ENCODE peak calls at places on chromosomes 16 and 17, in eight cellular contexts. One of them, this sample, is unnamed. For H3K4me1, the result is how much of the 10 kb centered on the place peaks cover.

GRCh38 chr17:17581509-17581908 is 10.0 kb downstream of the PEMT start:
- DNase-seq in body of pancreas: no peak
- DNase-seq in heart left ventricle: peak
- DNase-seq in tibial nerve: no peak
- DNase-seq in K562: no peak
- DNase-seq in ovary: no peak
- DNase-seq in GM12878: no peak
- DNase-seq in A549: no peak
- DNase-seq in this sample: no peak

GRCh38 chr16:88370365-88370764 is 12.4 kb upstream of the ZNF469 start:
- DNase-seq in body of pancreas: no peak
- DNase-seq in heart left ventricle: peak
- DNase-seq in tibial nerve: no peak
- DNase-seq in K562: no peak
- DNase-seq in ovary: no peak
- DNase-seq in GM12878: no peak
- DNase-seq in A549: no peak
- DNase-seq in this sample: no peak

GRCh38 chr17:12277827-12278226 is 257.1 kb downstream of the MAP2K4 start:
- DNase-seq in body of pancreas: no peak
- DNase-seq in heart left ventricle: no peak
- DNase-seq in tibial nerve: no peak
- DNase-seq in K562: no peak
- DNase-seq in ovary: no peak
- DNase-seq in GM12878: no peak
- DNase-seq in A549: no peak
- DNase-seq in this sample: no peak

GRCh38 chr17:71224824-71225575 is 895.8 kb upstream of the SOX9 start:
- DNase-seq in body of pancreas: peak
- DNase-seq in heart left ventricle: no peak
- DNase-seq in tibial nerve: no peak
- DNase-seq in K562: no peak
- DNase-seq in ovary: no peak
- DNase-seq in GM12878: no peak
- DNase-seq in A549: no peak
- DNase-seq in this sample: no peak

GRCh38 chr17:81667754-81668153 is 1.2 kb downstream of the CCDC137 start:
- DNase-seq in body of pancreas: no peak
- DNase-seq in heart left ventricle: no peak
- DNase-seq in tibial nerve: no peak
- DNase-seq in K562: peak
- DNase-seq in ovary: no peak
- DNase-seq in GM12878: no peak
- DNase-seq in A549: no peak
- DNase-seq in this sample: no peak

GRCh38 chr16:31262084-31262483 is 2.3 kb downstream of the ITGAM start:
- DNase-seq in body of pancreas: no peak
- DNase-seq in heart left ventricle: no peak
- DNase-seq in tibial nerve: no peak
- DNase-seq in K562: no peak
- DNase-seq in ovary: no peak
- DNase-seq in GM12878: no peak
- DNase-seq in A549: no peak
- DNase-seq in this sample: no peak

GRCh38 chr16:88417684-88418476 is 35.1 kb downstream of the ZNF469 start:
- DNase-seq in body of pancreas: no peak
- DNase-seq in heart left ventricle: no peak
- DNase-seq in tibial nerve: no peak
- DNase-seq in K562: no peak
- DNase-seq in ovary: no peak
- DNase-seq in GM12878: no peak
- DNase-seq in A549: no peak
- DNase-seq in this sample: no peak

GRCh38 chr17:44960654-44961053 is 7.4 kb downstream of the C1QL1 start:
- DNase-seq in body of pancreas: no peak
- DNase-seq in heart left ventricle: no peak
- DNase-seq in tibial nerve: no peak
- DNase-seq in K562: no peak
- DNase-seq in ovary: no peak
- DNase-seq in GM12878: no peak
- DNase-seq in A549: peak
- DNase-seq in this sample: no peak

GRCh38 chr17:80827646-80828643 is 163.7 kb upstream of the CHMP6 start:
- DNase-seq in body of pancreas: no peak
- DNase-seq in heart left ventricle: no peak
- DNase-seq in tibial nerve: no peak
- DNase-seq in K562: no peak
- DNase-seq in ovary: no peak
- DNase-seq in GM12878: no peak
- DNase-seq in A549: peak
- DNase-seq in this sample: no peak

GRCh38 chr16:66263168-66263972 is 103.1 kb upstream of the CDH5 start:
- DNase-seq in body of pancreas: no peak
- DNase-seq in heart left ventricle: no peak
- DNase-seq in tibial nerve: no peak
- DNase-seq in K562: no peak
- DNase-seq in ovary: peak
- DNase-seq in GM12878: no peak
- DNase-seq in A549: no peak
- DNase-seq in this sample: no peak

GRCh38 chr17:867896-868489 is 85.8 kb downstream of the MRM3 start:
- DNase-seq in body of pancreas: no peak
- DNase-seq in heart left ventricle: no peak
- DNase-seq in tibial nerve: no peak
- DNase-seq in K562: no peak
- DNase-seq in ovary: no peak
- DNase-seq in GM12878: no peak
- DNase-seq in A549: peak
- DNase-seq in this sample: no peak

GRCh38 chr17:58414596-58414997 is 2.7 kb downstream of the RNF43 start:
- DNase-seq in body of pancreas: peak
- DNase-seq in heart left ventricle: no peak
- DNase-seq in tibial nerve: no peak
- DNase-seq in K562: peak
- DNase-seq in ovary: no peak
- DNase-seq in GM12878: no peak
- DNase-seq in A549: no peak
- DNase-seq in this sample: no peak

GRCh38 chr17:82333279-82334171 is at the start of gene SECTM1:
- DNase-seq in body of pancreas: peak
- DNase-seq in heart left ventricle: peak
- DNase-seq in tibial nerve: peak
- DNase-seq in K562: no peak
- DNase-seq in ovary: peak
- DNase-seq in GM12878: no peak
- DNase-seq in A549: no peak
- DNase-seq in this sample: peak

GRCh38 chr16:630024-630814 is 566 bp upstream of the WFIKKN1 start:
- DNase-seq in body of pancreas: no peak
- DNase-seq in heart left ventricle: no peak
- DNase-seq in tibial nerve: no peak
- DNase-seq in K562: no peak
- DNase-seq in ovary: peak
- DNase-seq in GM12878: no peak
- DNase-seq in A549: no peak
- DNase-seq in this sample: no peak

DNA sequence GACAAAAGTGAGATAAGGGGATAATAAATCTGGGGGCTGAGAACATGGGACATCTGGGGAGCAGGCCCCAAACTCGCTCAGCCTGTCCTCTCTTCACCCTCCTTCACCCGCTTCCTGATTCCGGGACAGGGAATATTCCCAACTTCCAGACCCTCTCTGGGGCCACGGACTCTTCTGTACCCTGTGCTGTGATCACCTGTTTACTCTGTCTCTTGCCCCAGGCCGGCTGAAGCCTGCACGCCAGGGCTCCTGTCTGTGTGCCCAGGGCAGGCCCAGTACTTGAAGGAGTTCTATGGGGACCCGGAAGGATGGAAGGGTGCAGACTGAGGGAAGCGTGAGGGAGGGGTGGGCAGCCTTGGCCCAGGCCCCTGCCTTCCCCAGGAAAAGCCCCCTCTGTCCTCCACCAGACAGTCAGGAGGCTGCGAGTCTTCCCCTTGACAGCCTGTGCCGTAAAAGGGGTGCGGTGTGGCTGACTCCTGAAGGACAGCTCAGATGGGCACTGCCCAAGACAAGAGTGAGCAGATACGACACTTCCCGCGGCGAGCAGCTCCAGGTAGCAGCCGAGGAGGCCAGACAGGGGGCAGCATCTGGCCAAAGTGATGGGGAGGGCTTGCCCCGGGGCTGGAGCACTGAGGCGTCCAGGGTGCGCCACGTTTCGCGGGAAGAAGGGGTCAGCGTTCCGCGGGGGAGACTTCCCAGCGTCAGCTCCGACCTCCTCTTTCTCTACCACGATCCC is 1.0 kb upstream of the CCNF start:
- DNase-seq in body of pancreas: peak
- DNase-seq in heart left ventricle: peak
- DNase-seq in tibial nerve: peak
- DNase-seq in K562: peak
- DNase-seq in ovary: peak
- DNase-seq in GM12878: no peak
- DNase-seq in A549: peak
- DNase-seq in this sample: peak
- TF ChIP-seq CTCF in body of pancreas: no peak
- TF ChIP-seq CTCF in heart left ventricle: no peak
- TF ChIP-seq CTCF in tibial nerve: peak
- TF ChIP-seq CTCF in K562: peak
- TF ChIP-seq CTCF in ovary: peak
- TF ChIP-seq CTCF in GM12878: peak
- TF ChIP-seq CTCF in A549: no peak
- TF ChIP-seq CTCF in this sample: peak

DNA sequence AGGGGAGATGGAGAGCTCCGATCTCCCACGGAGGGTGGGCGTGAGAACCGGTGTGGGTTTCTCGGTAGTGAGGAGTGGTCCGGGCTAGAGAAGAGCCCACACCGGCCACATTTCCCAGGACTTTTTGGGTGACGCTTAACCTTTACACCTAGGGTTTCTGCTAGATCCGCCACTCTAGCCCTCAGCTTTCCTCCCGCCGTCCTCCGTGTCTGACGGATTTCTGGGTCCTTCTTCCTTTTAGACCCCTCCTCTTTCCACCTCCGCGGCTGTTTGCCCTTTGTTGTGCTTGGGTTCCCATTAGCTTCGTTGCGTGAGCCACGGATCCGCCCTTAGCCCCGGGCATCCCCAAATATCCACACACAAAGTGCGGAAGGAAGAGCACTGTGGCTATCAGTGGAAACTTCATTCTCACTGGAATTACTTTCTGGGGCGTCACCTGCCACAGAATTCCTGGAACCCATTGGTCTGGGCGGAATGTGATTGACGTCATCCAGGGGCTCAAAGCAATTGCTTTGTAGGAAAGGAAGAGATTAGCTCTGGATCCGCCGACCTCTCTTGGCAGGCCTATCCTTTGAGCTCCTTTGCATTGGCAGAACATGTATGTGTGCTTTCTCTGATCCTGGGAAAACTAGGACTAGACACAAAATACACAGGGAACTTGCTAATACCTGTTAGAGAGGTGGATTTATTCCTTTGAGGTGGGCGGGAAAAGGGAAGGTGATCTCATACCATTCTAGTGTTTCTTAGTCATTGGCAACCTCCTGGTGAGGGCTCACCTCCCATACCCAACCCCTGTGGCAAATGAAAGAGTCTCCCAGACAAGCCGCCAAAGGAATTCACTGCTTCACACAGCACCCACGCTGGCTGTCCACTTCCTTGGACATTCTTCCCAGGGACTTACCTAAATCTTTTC is 654 bp downstream of the TNFAIP1 start:
- DNase-seq in body of pancreas: peak
- DNase-seq in heart left ventricle: peak
- DNase-seq in tibial nerve: no peak
- DNase-seq in K562: peak
- DNase-seq in ovary: peak
- DNase-seq in GM12878: no peak
- DNase-seq in A549: peak
- DNase-seq in this sample: peak
- TF ChIP-seq POLR2A in body of pancreas: peak
- TF ChIP-seq POLR2A in heart left ventricle: peak
- TF ChIP-seq POLR2A in tibial nerve: no peak
- TF ChIP-seq POLR2A in K562: peak
- TF ChIP-seq POLR2A in ovary: no peak
- TF ChIP-seq POLR2A in GM12878: no peak
- TF ChIP-seq POLR2A in A549: no peak
- TF ChIP-seq POLR2A in this sample: peak

DNA sequence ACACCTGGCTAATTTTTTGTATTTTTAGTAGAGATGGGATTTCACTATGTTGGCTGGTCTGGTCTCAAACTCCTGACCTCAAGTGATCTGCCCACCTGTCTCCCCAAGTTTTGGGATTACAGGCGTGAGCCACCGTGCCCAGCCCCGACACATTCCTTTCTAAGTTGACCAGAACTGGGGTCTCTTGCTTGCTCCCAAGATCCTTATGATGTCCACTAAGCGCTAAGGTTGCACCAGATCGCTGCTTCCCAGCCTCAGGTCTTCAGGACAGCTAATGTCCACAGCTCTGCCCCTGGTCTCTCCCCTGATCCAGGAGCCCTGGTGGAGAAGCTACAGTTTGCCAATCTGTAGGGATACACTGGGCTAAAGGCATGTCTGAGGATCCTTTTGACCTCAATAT is 29.5 kb downstream of the NSMCE1 start:
- DNase-seq in body of pancreas: no peak
- DNase-seq in heart left ventricle: peak
- DNase-seq in tibial nerve: no peak
- DNase-seq in K562: no peak
- DNase-seq in ovary: no peak
- DNase-seq in GM12878: no peak
- DNase-seq in A549: no peak
- DNase-seq in this sample: no peak
- H3K4me1 ChIP-seq in body of pancreas: under half
- H3K4me1 ChIP-seq in heart left ventricle: under half
- H3K4me1 ChIP-seq in tibial nerve: under half
- H3K4me1 ChIP-seq in K562: under half
- H3K4me1 ChIP-seq in ovary: under half
- H3K4me1 ChIP-seq in GM12878: half or more
- H3K4me1 ChIP-seq in A549: under half
- H3K4me1 ChIP-seq in this sample: under half

DNA sequence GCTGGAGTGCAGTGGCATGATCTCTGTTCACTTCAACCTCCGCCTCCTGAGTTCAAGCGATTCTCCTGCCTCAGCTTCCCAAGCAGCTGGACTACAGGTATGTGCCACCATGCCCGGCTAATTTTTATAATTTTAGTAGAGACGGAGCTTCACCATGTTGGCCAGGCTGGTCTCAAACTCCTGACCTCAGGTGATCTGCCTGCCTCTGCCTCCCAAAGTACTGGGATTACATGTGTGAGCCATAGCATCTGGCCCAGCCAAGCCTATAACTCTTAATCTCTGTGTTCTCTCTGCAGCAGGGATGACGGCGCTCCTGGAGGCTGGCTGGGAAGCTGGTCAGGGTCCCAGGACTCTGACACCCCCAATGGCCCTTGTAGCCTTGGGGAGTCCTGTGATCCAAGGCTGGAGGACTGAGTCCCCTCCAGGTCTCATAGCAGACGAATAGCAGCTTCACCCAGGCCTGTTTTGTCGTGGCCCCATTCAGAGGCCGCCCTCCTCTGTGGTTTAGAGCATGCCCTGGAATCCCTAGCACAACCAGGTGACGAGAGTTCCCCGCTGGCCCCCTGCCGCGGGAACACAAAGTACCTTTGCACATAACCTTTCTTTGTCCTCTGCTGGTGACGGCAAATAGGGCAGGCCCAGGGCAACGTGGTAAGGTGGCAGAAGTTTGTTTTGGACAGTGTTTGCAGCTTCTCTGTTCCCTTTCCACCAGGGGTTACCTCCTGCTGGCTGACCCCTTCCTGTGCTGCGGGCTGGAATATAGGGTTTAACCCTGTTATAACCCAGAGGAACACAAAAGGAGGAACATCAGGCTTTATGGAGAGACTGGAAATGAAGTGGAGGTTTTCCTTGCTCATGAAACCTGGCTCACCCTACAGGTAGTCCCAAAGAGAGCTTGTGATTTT is 43.0 kb upstream of the TOB1 start:
- DNase-seq in body of pancreas: peak
- DNase-seq in heart left ventricle: peak
- DNase-seq in tibial nerve: peak
- DNase-seq in K562: no peak
- DNase-seq in ovary: no peak
- DNase-seq in GM12878: no peak
- DNase-seq in A549: no peak
- DNase-seq in this sample: no peak
- TF ChIP-seq CTCF in body of pancreas: peak
- TF ChIP-seq CTCF in heart left ventricle: no peak
- TF ChIP-seq CTCF in tibial nerve: no peak
- TF ChIP-seq CTCF in K562: no peak
- TF ChIP-seq CTCF in ovary: no peak
- TF ChIP-seq CTCF in GM12878: no peak
- TF ChIP-seq CTCF in A549: no peak
- TF ChIP-seq CTCF in this sample: no peak

This sample was measured in uterus.